ENCODE peak calls at places on chromosomes 5 and 9, in seven cellular contexts. E is stimulated activated CD8-positive, alpha-beta memory T cell treated with anti-CD3 and anti-CD28 coated beads, Interleukin-12 subunit alpha, Interleukin-12 subunit beta, amount 100 ng/mL, for 1 hour; S is cardiac fibroblast; K is endothelial cell of umbilical vein; Q is activated CD8-positive, alpha-beta memory T cell treated with anti-CD3 and anti-CD28 coated beads, Interleukin-2, amount 50 U/mL, for 48 hours; L is adipocyte; B is BJ. O is an unnamed sample.

GRCh38 chr5:98911221-98912040 is 17.4 kb downstream of the CHD1 start:
- DNase-seq in K (no peak), S (no peak), L (peak), Q (no peak), B (no peak), E (no peak), O (no peak)

GRCh38 chr9:132946624-132947295 is 2.3 kb upstream of the TSC1 start:
- DNase-seq in L (peak), B (no peak), E (no peak), S (peak), Q (no peak), K (no peak), O (no peak)

GRCh38 chr5:30502277-30502676 is 691.2 kb upstream of the CDH6 start:
- DNase-seq in L (peak), Q (no peak), B (no peak), K (no peak), S (peak), E (no peak), O (no peak)

GRCh38 chr5:126417178-126417577 is 6.0 kb upstream of the GRAMD2B start:
- DNase-seq in K (no peak), E (no peak), B (no peak), S (no peak), Q (no peak), L (no peak), O (no peak)

GRCh38 chr5:131968396-131968954 is 23.0 kb upstream of the MEIKIN start:
- DNase-seq in L (peak), Q (no peak), K (no peak), S (no peak), B (no peak), E (no peak), O (no peak)

GRCh38 chr9:33465096-33465495 is 8.6 kb downstream of the NOL6 start:
- DNase-seq in K (no peak), Q (no peak), S (no peak), L (no peak), B (no peak), E (no peak), O (no peak)

GRCh38 chr5:109143001-109143400 is 266.8 kb downstream of the PJA2 start:
- DNase-seq in L (no peak), K (no peak), Q (no peak), B (no peak), E (no peak), S (no peak), O (no peak)

GRCh38 chr5:21820527-21820926 is 1032.6 kb downstream of the CDH12 start:
- DNase-seq in Q (no peak), E (no peak), S (no peak), K (no peak), B (no peak), L (no peak), O (no peak)

GRCh38 chr5:97998946-97999345 is 774.5 kb upstream of the RGMB start:
- DNase-seq in S (peak), Q (no peak), B (no peak), L (peak), K (no peak), E (no peak), O (no peak)

GRCh38 chr9:108967916-108968315 is 33.7 kb downstream of the ABITRAM start:
- DNase-seq in K (no peak), Q (no peak), E (no peak), L (no peak), S (no peak), B (no peak), O (no peak)

GRCh38 chr5:153585616-153586015 is 95.1 kb downstream of the GRIA1 start:
- DNase-seq in Q (no peak), S (no peak), B (no peak), E (no peak), K (no peak), L (no peak), O (no peak)

GRCh38 chr9:103977163-103977562 is 116.9 kb upstream of the SMC2 start:
- DNase-seq in Q (no peak), L (no peak), B (no peak), S (no peak), K (no peak), E (no peak), O (no peak)

GRCh38 chr5:38208782-38209378 is 49.5 kb upstream of the EGFLAM start:
- DNase-seq in Q (no peak), K (peak), L (peak), B (no peak), S (peak), E (no peak), O (no peak)

GRCh38 chr5:75275736-75276135 is 39.1 kb upstream of the ANKRD31 start:
- DNase-seq in L (no peak), B (no peak), Q (no peak), E (no peak), S (no peak), K (no peak), O (no peak)

GRCh38 chr5:154830596-154830995 is 19.8 kb downstream of the FAXDC2 start:
- DNase-seq in S (no peak), B (no peak), L (no peak), E (no peak), K (no peak), Q (no peak), O (no peak)

GRCh38 chr9:99465231-99465891 is 243.3 kb downstream of the SEC61B start:
- DNase-seq in L (peak), E (no peak), K (no peak), S (no peak), B (peak), Q (no peak), O (no peak)

GRCh38 chr5:115585265-115585664 is 17.0 kb downstream of the TICAM2 start:
- DNase-seq in L (no peak), E (no peak), K (no peak), B (no peak), S (no peak), Q (no peak), O (no peak)

GRCh38 chr5:165232629-165233028 is 1727.2 kb downstream of the MAT2B start:
- DNase-seq in L (no peak), S (no peak), Q (no peak), K (no peak), B (no peak), E (no peak), O (no peak)

GRCh38 chr5:161676109-161676508 is 9.4 kb upstream of the GABRA6 start:
- DNase-seq in K (no peak), L (no peak), E (no peak), B (no peak), Q (no peak), S (no peak), O (no peak)

GRCh38 chr5:172351240-172351778 is 67.7 kb upstream of the UBTD2 start:
- DNase-seq in E (no peak), S (no peak), L (no peak), K (no peak), Q (no peak), B (no peak), O (no peak)

GRCh38 chr9:37622462-37622861 is 28.3 kb upstream of the FRMPD1 start:
- DNase-seq in K (no peak), E (no peak), B (no peak), L (peak), S (no peak), Q (no peak), O (no peak)

GRCh38 chr5:22541037-22541436 is 312.1 kb downstream of the CDH12 start:
- DNase-seq in S (no peak), L (no peak), Q (no peak), K (no peak), E (no peak), B (no peak), O (no peak)

GRCh38 chr5:130102995-130103394 is 198.7 kb downstream of the CHSY3 start:
- DNase-seq in Q (no peak), L (no peak), B (no peak), K (no peak), E (no peak), S (no peak), O (no peak)

GRCh38 chr5:175894251-175894650 is 22.9 kb downstream of the CPLX2 start:
- DNase-seq in B (no peak), Q (no peak), K (no peak), S (no peak), L (no peak), E (no peak), O (no peak)

GRCh38 chr5:141695627-141696180 is 13.7 kb upstream of the ARAP3 start:
- DNase-seq in S (no peak), B (no peak), Q (no peak), L (no peak), E (no peak), K (peak), O (no peak)

GRCh38 chr9:72444436-72444835 is 77.0 kb upstream of the TMC1 start:
- DNase-seq in E (no peak), K (no peak), S (no peak), L (no peak), Q (no peak), B (no peak), O (no peak)

GRCh38 chr5:11050596-11051304 is 289.7 kb upstream of the DAP start:
- DNase-seq in L (no peak), B (no peak), S (no peak), E (no peak), Q (no peak), K (no peak), O (no peak)

GRCh38 chr5:72210913-72211670 is 103.8 kb downstream of the MAP1B start:
- DNase-seq in K (peak), S (peak), L (peak), Q (no peak), E (no peak), B (no peak), O (no peak)

GRCh38 chr5:150778103-150778516 is 447 bp upstream of the SMIM3 start:
- DNase-seq in K (peak), B (no peak), E (no peak), L (no peak), S (peak), Q (no peak), O (no peak)

GRCh38 chr9:119095072-119095471 is 274.2 kb downstream of the BRINP1 start:
- DNase-seq in K (no peak), B (no peak), Q (no peak), L (no peak), S (no peak), E (no peak), O (no peak)

GRCh38 chr9:132412089-132412488 is 2.1 kb downstream of the CFAP77 start:
- DNase-seq in Q (peak), L (peak), E (no peak), K (peak), S (peak), B (no peak), O (no peak)

GRCh38 chr9:27491164-27491563 is 32.9 kb upstream of the IFNK start:
- DNase-seq in S (peak), K (no peak), B (no peak), Q (no peak), L (no peak), E (no peak), O (no peak)

GRCh38 chr5:40046792-40047191 is 622.0 kb upstream of the DAB2 start:
- DNase-seq in S (peak), Q (no peak), E (no peak), L (peak), K (peak), B (no peak), O (no peak)

GRCh38 chr9:130328349-130328801 is 62.8 kb downstream of the HMCN2 start:
- DNase-seq in E (no peak), S (peak), Q (no peak), K (no peak), B (no peak), L (peak), O (no peak)

GRCh38 chr9:127734747-127735529 is at the start of gene TOR2A:
- DNase-seq in Q (peak), B (peak), K (peak), L (peak), E (peak), S (peak), O (peak)

GRCh38 chr9:136326061-136326776 is 1.1 kb upstream of the GPSM1 start:
- DNase-seq in K (peak), Q (no peak), E (no peak), S (peak), B (peak), L (peak), O (peak)